ENCODE peak calls at places on chromosomes 6 and 20, in ten cellular contexts. F is GM20000, L is T-cell, E is esophagus squamous epithelium, A is neural crest cell, B is fibroblast of lung, R is lung, S is T-helper 2 cell, C is EL, D is heart right ventricle. H is an unnamed sample.

GRCh38 chr6:74357329-74357728 is 661.3 kb downstream of the CD109 start:
- DNase-seq in A (no peak), C (peak), F (no peak), D (no peak), B (peak), L (no peak), E (no peak), R (no peak), S (no peak), H (no peak)

GRCh38 chr6:95978230-95978629 is 37.5 kb upstream of the FUT9 start:
- DNase-seq in R (no peak), S (no peak), B (no peak), F (no peak), D (no peak), A (no peak), E (no peak), L (no peak), C (no peak), H (no peak)

GRCh38 chr20:4956200-4956810 is 45.0 kb downstream of the SLC23A2 start:
- DNase-seq in R (no peak), L (no peak), F (peak), A (no peak), S (peak), D (no peak), C (peak), E (no peak), B (peak), H (no peak)

GRCh38 chr6:106974999-106975698 is 620 bp upstream of the CD24 start:
- DNase-seq in L (no peak), F (peak), A (peak), S (no peak), D (peak), B (no peak), E (peak), C (peak), R (peak), H (peak)

GRCh38 chr6:90780778-90781177 is 193.9 kb upstream of the MAP3K7 start:
- DNase-seq in B (no peak), R (no peak), C (no peak), F (no peak), D (no peak), A (no peak), E (no peak), L (no peak), S (no peak), H (no peak)

GRCh38 chr6:118945217-118945616 is 10.3 kb upstream of the MCM9 start:
- DNase-seq in D (no peak), B (no peak), F (no peak), E (no peak), L (no peak), C (no peak), R (no peak), S (no peak), A (no peak), H (no peak)

GRCh38 chr6:136250686-136251008 is 536 bp upstream of the MTFR2 start:
- DNase-seq in F (no peak), R (no peak), S (no peak), B (no peak), C (no peak), E (no peak), D (no peak), L (no peak), A (no peak), H (no peak)

GRCh38 chr6:166553563-166554271 is 32.8 kb downstream of the RAMACL start:
- DNase-seq in R (no peak), C (peak), A (no peak), F (no peak), E (no peak), B (peak), L (no peak), D (peak), S (no peak), H (no peak)

GRCh38 chr6:45422541-45423110 is 44.9 kb upstream of the SUPT3H start:
- DNase-seq in A (no peak), L (peak), B (peak), D (peak), E (no peak), R (peak), F (peak), S (peak), C (peak), H (no peak)

GRCh38 chr6:6825153-6825847 is 236.8 kb downstream of the LY86 start:
- DNase-seq in A (no peak), E (no peak), R (no peak), L (no peak), S (no peak), C (no peak), F (no peak), B (no peak), D (no peak), H (no peak)

GRCh38 chr20:58651823-58652605 is 931 bp downstream of the STX16 start:
- DNase-seq in C (peak), R (peak), F (peak), D (peak), S (peak), L (peak), A (no peak), B (peak), E (peak), H (peak)

GRCh38 chr20:5504061-5504739 is 187.4 kb upstream of the PROKR2 start:
- DNase-seq in R (peak), S (no peak), A (no peak), C (peak), B (peak), L (peak), D (peak), E (no peak), F (peak), H (no peak)

GRCh38 chr6:148629197-148629909 is 117.5 kb upstream of the UST start:
- DNase-seq in L (no peak), R (no peak), E (no peak), B (peak), S (no peak), D (no peak), F (peak), C (peak), A (no peak), H (no peak)

GRCh38 chr20:62946918-62947317 is 5.6 kb upstream of the SLC17A9 start:
- DNase-seq in D (peak), S (no peak), E (no peak), C (no peak), A (no peak), B (no peak), F (no peak), R (no peak), L (no peak), H (no peak)

GRCh38 chr20:32539817-32540675 is 45.1 kb downstream of the NOL4L start:
- DNase-seq in C (no peak), A (no peak), E (no peak), B (no peak), F (no peak), D (no peak), S (peak), R (no peak), L (peak), H (peak)

GRCh38 chr6:71393471-71393870 is 104.9 kb downstream of the OGFRL1 start:
- DNase-seq in F (no peak), R (no peak), D (peak), E (no peak), B (peak), C (peak), L (no peak), S (no peak), A (no peak), H (no peak)

GRCh38 chr6:41705996-41706835 is 29.2 kb downstream of the TFEB start:
- DNase-seq in L (peak), E (peak), S (peak), F (peak), A (peak), C (peak), R (peak), D (peak), B (peak), H (peak)

GRCh38 chr6:10381830-10382208 is 33.1 kb downstream of the TFAP2A start:
- DNase-seq in C (no peak), A (no peak), S (no peak), F (no peak), L (no peak), B (no peak), D (no peak), R (no peak), E (no peak), H (no peak)

GRCh38 chr6:110055387-110055735 is 77.2 kb downstream of the GPR6 start:
- DNase-seq in D (no peak), R (no peak), A (no peak), S (no peak), E (no peak), F (no peak), B (no peak), L (no peak), C (no peak), H (no peak)

GRCh38 chr6:149483849-149484635 is 772 bp downstream of the ZC3H12D start:
- DNase-seq in D (no peak), A (no peak), S (no peak), R (no peak), B (no peak), E (no peak), L (no peak), F (no peak), C (no peak), H (no peak)

GRCh38 chr6:75751443-75751842 is 2.4 kb downstream of the MYO6 start:
- DNase-seq in S (no peak), B (peak), D (no peak), F (no peak), C (peak), R (no peak), E (no peak), L (no peak), A (no peak), H (no peak)

GRCh38 chr6:134539865-134540323 is 222.0 kb upstream of the SGK1 start:
- DNase-seq in A (no peak), E (no peak), C (no peak), B (no peak), L (peak), D (peak), R (no peak), S (no peak), F (no peak), H (no peak)

GRCh38 chr6:13421425-13422057 is 65.9 kb downstream of the GFOD1 start:
- DNase-seq in L (no peak), F (no peak), B (no peak), R (no peak), A (no peak), D (no peak), C (no peak), S (no peak), E (no peak), H (no peak)

GRCh38 chr6:155646443-155646842 is 190.8 kb upstream of the NOX3 start:
- DNase-seq in L (no peak), D (no peak), E (no peak), C (no peak), R (no peak), A (no peak), S (no peak), B (peak), F (no peak), H (no peak)

GRCh38 chr20:58538752-58539151 is 23.6 kb upstream of the APCDD1L start:
- DNase-seq in L (no peak), C (peak), A (no peak), E (no peak), D (no peak), R (no peak), B (no peak), S (no peak), F (no peak), H (no peak)

H was measured in GM06990.